ENCODE peak calls at places on chromosomes 12 and 14, in seven cellular contexts. N is PC-9, W is upper lobe of left lung, T is BE2C, E is left ventricle myocardium inferior, H is adipocyte, F is stomach. O is an unnamed sample.

GRCh38 chr12:132003846-132004245 is 54.1 kb downstream of the EP400 start:
- DNase-seq in T (no peak), W (no peak), H (peak; percentile 63), N (no peak), E (no peak), F (no peak), O (no peak)

GRCh38 chr12:19841451-19841850 is 402.2 kb downstream of the AEBP2 start:
- DNase-seq in F (no peak), N (no peak), W (no peak), H (peak; percentile 13), E (no peak), T (no peak), O (no peak)

GRCh38 chr14:33404054-33404453 is 465.4 kb downstream of the NPAS3 start:
- DNase-seq in N (peak; percentile 10), T (no peak), F (no peak), E (no peak), H (peak; percentile 73), W (no peak), O (no peak)

GRCh38 chr14:76844223-76844622 is 18.0 kb downstream of the LRRC74A start:
- DNase-seq in E (peak; percentile 70), T (peak; percentile 61), H (no peak), N (peak; percentile 19), W (no peak), F (peak; percentile 32), O (peak; percentile 62)

GRCh38 chr12:11765817-11766794 is 116.6 kb downstream of the ETV6 start:
- DNase-seq in E (no peak), H (peak; percentile 79), F (no peak), T (no peak), W (peak; percentile 32), N (no peak), O (no peak)

GRCh38 chr14:61470261-61470953 is 149.0 kb downstream of the PRKCH start:
- DNase-seq in T (peak; percentile 89), E (peak; percentile 48), W (no peak), N (no peak), H (peak; percentile 90), F (no peak), O (no peak)

GRCh38 chr14:74503973-74504335 is 10.4 kb downstream of the ISCA2 start:
- DNase-seq in N (no peak), F (no peak), W (no peak), T (no peak), E (no peak), H (no peak), O (no peak)

GRCh38 chr12:45216297-45216982 is 545 bp downstream of the ANO6 start:
- DNase-seq in E (peak; percentile 51), T (peak; percentile 59), W (peak; percentile 92), H (peak; percentile 79), F (peak; percentile 42), N (peak; percentile 37), O (peak; percentile 72)

GRCh38 chr12:38102197-38102596 is 214.4 kb upstream of the ALG10B start:
- DNase-seq in T (no peak), N (no peak), F (no peak), H (no peak), W (no peak), E (no peak), O (no peak)

GRCh38 chr12:105775351-105775750 is 363.4 kb downstream of the NUAK1 start:
- DNase-seq in T (no peak), E (no peak), H (peak; percentile 49), F (no peak), N (no peak), W (no peak), O (no peak)

GRCh38 chr14:89294872-89295271 is 122.2 kb downstream of the FOXN3 start:
- DNase-seq in W (no peak), N (no peak), T (no peak), E (no peak), H (no peak), F (no peak), O (no peak)

GRCh38 chr14:96424104-96424989 is 32.4 kb downstream of the AK7 start:
- DNase-seq in T (peak; percentile 31), W (peak; percentile 88), H (peak; percentile 91), E (no peak), N (no peak), F (peak; percentile 38), O (no peak)

DNA sequence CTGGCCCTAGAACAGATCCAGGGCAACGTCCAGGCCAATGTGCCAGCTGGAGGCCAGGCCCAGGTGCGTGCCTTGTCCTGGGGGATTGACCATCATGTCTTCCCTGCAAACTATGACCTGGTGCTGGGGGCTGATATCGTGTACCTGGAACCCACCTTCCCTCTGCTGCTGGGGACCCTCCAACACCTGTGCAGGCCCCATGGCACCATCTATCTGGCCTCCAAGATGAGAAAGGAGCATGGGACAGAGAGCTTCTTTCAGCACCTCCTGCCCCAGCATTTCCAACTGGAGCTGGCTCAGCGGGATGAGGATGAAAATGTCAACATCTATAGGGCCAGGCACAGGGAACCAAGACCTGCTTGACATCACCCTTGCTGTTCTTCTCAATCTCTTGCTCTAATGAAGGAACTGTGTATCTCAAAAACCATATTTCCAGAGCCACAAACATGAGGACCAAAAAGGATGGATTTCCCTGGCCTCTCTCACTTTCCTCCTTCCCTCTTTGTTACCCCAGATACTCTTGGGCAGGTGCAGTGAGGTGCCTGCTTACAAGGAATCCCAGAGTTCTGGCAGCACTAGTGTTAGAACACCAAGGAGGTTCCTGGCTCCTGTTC is 2.2 kb upstream of the TSFM start:
- DNase-seq in T (no peak), H (no peak), W (no peak), E (no peak), F (no peak), N (no peak), O (no peak)
- H3K4me1 ChIP-seq in T (no peaks in the 10 kb centered on the region), H (peaks cover 9% of the 10 kb centered on the region), W (peaks cover 30% of the 10 kb centered on the region), E (peaks cover 21% of the 10 kb centered on the region), F (peaks cover 32% of the 10 kb centered on the region), N (peaks cover 8% of the 10 kb centered on the region), O (peaks cover 23% of the 10 kb centered on the region)

GRCh38 chr12:57451233-57451778 is 3.8 kb upstream of the INHBE start:
- DNase-seq in W (no peak), F (no peak), H (no peak), N (no peak), T (no peak), E (no peak), O (no peak)
- H3K4me1 ChIP-seq in W (no peaks in the 10 kb centered on the region), F (peaks cover 17% of the 10 kb centered on the region), H (peaks cover 21% of the 10 kb centered on the region), N (peaks cover 20% of the 10 kb centered on the region), T (peaks cover 6% of the 10 kb centered on the region), E (peaks cover 18% of the 10 kb centered on the region), O (peaks cover 6% of the 10 kb centered on the region)

GRCh38 chr14:21241218-21241819 is 27.9 kb downstream of the HNRNPC start:
- DNase-seq in E (no peak), F (no peak), H (peak; percentile 72), T (no peak), N (no peak), W (no peak), O (no peak)

GRCh38 chr14:21244546-21244945 is 24.7 kb downstream of the HNRNPC start:
- DNase-seq in F (no peak), W (no peak), N (no peak), E (no peak), T (no peak), H (no peak), O (no peak)

GRCh38 chr14:21248739-21249411 is 20.4 kb downstream of the HNRNPC start:
- DNase-seq in F (no peak), E (no peak), N (no peak), W (no peak), T (no peak), H (no peak), O (no peak)

GRCh38 chr14:21248338-21248737 is 20.9 kb downstream of the HNRNPC start:
- DNase-seq in F (no peak), E (no peak), T (no peak), W (no peak), N (no peak), H (no peak), O (no peak)

GRCh38 chr14:21245813-21246212 is 23.4 kb downstream of the HNRNPC start:
- DNase-seq in E (no peak), W (no peak), H (no peak), N (no peak), T (no peak), F (no peak), O (no peak)
- H3K4me1 ChIP-seq in E (peaks cover 55% of the 10 kb centered on the region), W (peaks cover 46% of the 10 kb centered on the region), H (peaks cover 60% of the 10 kb centered on the region), N (peaks cover 10% of the 10 kb centered on the region), T (no peaks in the 10 kb centered on the region), F (peaks cover 87% of the 10 kb centered on the region), O (peaks cover 7% of the 10 kb centered on the region)

DNA sequence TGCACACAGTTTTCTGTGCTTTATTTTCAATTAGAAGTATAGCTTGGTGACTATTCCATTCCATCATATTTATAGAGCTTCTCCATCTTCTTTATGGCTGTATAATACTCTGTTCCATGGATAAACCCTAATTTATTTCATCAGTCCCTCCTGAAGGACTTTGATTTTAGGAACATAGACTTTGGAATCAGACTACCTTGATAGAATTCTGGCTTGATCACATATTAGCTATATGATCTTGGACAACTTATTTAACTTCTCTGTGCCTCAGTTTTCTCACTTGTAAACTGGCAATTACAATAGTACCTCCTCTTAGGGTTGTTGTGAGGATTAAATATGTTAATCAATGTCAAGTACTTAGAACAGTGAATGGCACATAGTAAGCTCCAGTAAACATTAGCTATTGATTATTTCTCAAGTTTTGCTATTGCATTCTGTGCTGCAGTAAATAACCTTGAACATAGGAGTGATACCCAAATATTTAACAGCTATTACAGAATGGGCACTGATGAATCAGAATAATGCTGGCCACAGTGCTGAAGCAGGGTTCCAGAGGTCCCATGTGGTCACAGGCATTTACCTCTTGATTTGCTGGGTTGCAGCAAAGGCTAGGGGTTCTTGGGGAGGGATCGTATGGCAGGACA is 12.2 kb upstream of the NR1H4 start:
- DNase-seq in H (no peak), F (no peak), T (no peak), E (no peak), W (no peak), N (no peak), O (no peak)
- H3K4me1 ChIP-seq in H (no peaks in the 10 kb centered on the region), F (no peaks in the 10 kb centered on the region), T (no peaks in the 10 kb centered on the region), E (no peaks in the 10 kb centered on the region), W (no peaks in the 10 kb centered on the region), N (no peaks in the 10 kb centered on the region), O (no peaks in the 10 kb centered on the region)

DNA sequence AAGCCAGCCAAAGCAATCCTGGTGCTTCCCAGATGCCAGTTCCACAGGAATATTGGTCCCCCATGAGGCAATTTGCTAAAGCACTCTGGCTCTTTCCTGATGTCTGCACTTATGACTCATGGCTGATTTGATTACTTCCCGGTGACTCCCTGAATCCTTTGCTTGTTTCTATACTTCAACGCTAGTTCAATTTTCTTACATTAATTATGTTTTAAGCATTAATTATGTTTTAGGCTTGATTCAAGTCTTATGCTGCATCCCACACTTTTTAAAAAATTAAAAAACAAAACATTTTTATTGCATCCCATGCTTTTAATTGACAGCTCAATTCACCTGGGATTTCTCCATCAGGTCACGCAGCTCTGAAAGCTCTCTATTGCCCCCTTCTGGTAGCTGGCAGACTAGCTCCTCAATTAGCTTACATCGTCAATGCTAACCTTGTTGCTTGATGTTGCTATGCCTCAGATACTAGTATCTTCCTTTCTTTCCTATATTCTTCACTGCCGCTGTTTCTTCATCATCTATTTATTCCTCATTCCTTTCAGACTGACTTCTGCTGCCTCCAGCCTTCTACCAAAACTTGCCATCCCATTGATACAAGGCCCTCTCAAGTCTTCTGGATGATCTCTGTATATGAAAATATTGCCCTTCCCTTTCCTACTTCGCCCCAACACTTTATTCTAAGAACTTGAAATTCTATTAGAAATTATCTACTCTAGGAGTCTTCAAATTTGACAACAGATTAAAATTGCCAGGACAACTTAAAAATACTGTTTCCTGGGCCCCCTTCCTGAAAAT is 32.0 kb downstream of the TSHR start:
- DNase-seq in N (peak; percentile 69), W (no peak), E (peak; percentile 20), H (peak; percentile 87), F (peak; percentile 74), T (peak; percentile 73), O (no peak)
- H3K4me1 ChIP-seq in N (peaks cover 7% of the 10 kb centered on the region), W (no peaks in the 10 kb centered on the region), E (no peaks in the 10 kb centered on the region), H (peaks cover 7% of the 10 kb centered on the region), F (no peaks in the 10 kb centered on the region), T (peaks cover 8% of the 10 kb centered on the region), O (peaks cover 5% of the 10 kb centered on the region)